ENCODE peak calls at places on chromosomes 6 and 20, in four cellular contexts. One of them, this sample, is unnamed.
A peak's percentile ranks its signal among the peaks of the same experiment; 100 is the strongest.

GRCh38 chr6:106253194-106253593 is 72.4 kb downstream of the ATG5 start:
- DNase-seq in NAMALWA: no peak
- DNase-seq in activated naive CD4-positive, alpha-beta T cell: no peak
- DNase-seq in AG08395: peak; percentile 85
- DNase-seq in this sample: no peak

GRCh38 chr6:111552241-111552744 is 53.4 kb downstream of the TRAF3IP2 start:
- DNase-seq in NAMALWA: no peak
- DNase-seq in activated naive CD4-positive, alpha-beta T cell: no peak
- DNase-seq in AG08395: peak; percentile 85
- DNase-seq in this sample: no peak

GRCh38 chr20:24164360-24164759 is 175.8 kb upstream of the GGTLC1 start:
- DNase-seq in NAMALWA: peak; percentile 36
- DNase-seq in activated naive CD4-positive, alpha-beta T cell: peak; percentile 7
- DNase-seq in AG08395: no peak
- DNase-seq in this sample: peak; percentile 30

GRCh38 chr6:158409451-158409850 is 97.2 kb downstream of the TULP4 start:
- DNase-seq in NAMALWA: no peak
- DNase-seq in activated naive CD4-positive, alpha-beta T cell: no peak
- DNase-seq in AG08395: peak; percentile 24
- DNase-seq in this sample: peak; percentile 62

GRCh38 chr20:56957737-56958553 is 308.5 kb downstream of the BMP7 start:
- DNase-seq in NAMALWA: no peak
- DNase-seq in activated naive CD4-positive, alpha-beta T cell: no peak
- DNase-seq in AG08395: peak; percentile 32
- DNase-seq in this sample: peak; percentile 25

GRCh38 chr6:17278289-17279061 is 2.7 kb upstream of the RBM24 start:
- DNase-seq in NAMALWA: no peak
- DNase-seq in activated naive CD4-positive, alpha-beta T cell: no peak
- DNase-seq in AG08395: peak; percentile 58
- DNase-seq in this sample: no peak

GRCh38 chr20:17873410-17874270 is 95.0 kb downstream of the SNX5 start:
- DNase-seq in NAMALWA: no peak
- DNase-seq in activated naive CD4-positive, alpha-beta T cell: no peak
- DNase-seq in AG08395: peak; percentile 94
- DNase-seq in this sample: no peak

GRCh38 chr6:149041953-149042352 is 275.6 kb upstream of the TAB2 start:
- DNase-seq in NAMALWA: no peak
- DNase-seq in activated naive CD4-positive, alpha-beta T cell: no peak
- DNase-seq in AG08395: no peak
- DNase-seq in this sample: no peak

GRCh38 chr6:106974337-106974998 is at the start of gene CD24:
- DNase-seq in NAMALWA: peak; percentile 71
- DNase-seq in activated naive CD4-positive, alpha-beta T cell: no peak
- DNase-seq in AG08395: no peak
- DNase-seq in this sample: peak; percentile 18

GRCh38 chr6:26329763-26330511 is 35.1 kb upstream of the BTN3A2 start:
- DNase-seq in NAMALWA: peak; percentile 77
- DNase-seq in activated naive CD4-positive, alpha-beta T cell: no peak
- DNase-seq in AG08395: no peak
- DNase-seq in this sample: peak; percentile 75

GRCh38 chr6:71707059-71707458 is 179.3 kb upstream of the RIMS1 start:
- DNase-seq in NAMALWA: no peak
- DNase-seq in activated naive CD4-positive, alpha-beta T cell: no peak
- DNase-seq in AG08395: no peak
- DNase-seq in this sample: no peak

GRCh38 chr6:75098709-75099108 is 107.1 kb downstream of the COL12A1 start:
- DNase-seq in NAMALWA: no peak
- DNase-seq in activated naive CD4-positive, alpha-beta T cell: no peak
- DNase-seq in AG08395: peak; percentile 91
- DNase-seq in this sample: peak; percentile 11

GRCh38 chr6:155850408-155850841 is 394.8 kb upstream of the NOX3 start:
- DNase-seq in NAMALWA: no peak
- DNase-seq in activated naive CD4-positive, alpha-beta T cell: no peak
- DNase-seq in AG08395: peak; percentile 23
- DNase-seq in this sample: peak; percentile 4

GRCh38 chr6:33720998-33721397 is 9.5 kb upstream of the UQCC2 start:
- DNase-seq in NAMALWA: no peak
- DNase-seq in activated naive CD4-positive, alpha-beta T cell: no peak
- DNase-seq in AG08395: no peak
- DNase-seq in this sample: no peak

GRCh38 chr6:154649723-154650122 is 83.5 kb upstream of the SCAF8 start:
- DNase-seq in NAMALWA: no peak
- DNase-seq in activated naive CD4-positive, alpha-beta T cell: no peak
- DNase-seq in AG08395: no peak
- DNase-seq in this sample: no peak

GRCh38 chr6:150373260-150373701 is 4.5 kb downstream of the IYD start:
- DNase-seq in NAMALWA: no peak
- DNase-seq in activated naive CD4-positive, alpha-beta T cell: no peak
- DNase-seq in AG08395: peak; percentile 70
- DNase-seq in this sample: no peak

GRCh38 chr6:158856261-158856660 is 37.1 kb upstream of the EZR start:
- DNase-seq in NAMALWA: no peak
- DNase-seq in activated naive CD4-positive, alpha-beta T cell: no peak
- DNase-seq in AG08395: no peak
- DNase-seq in this sample: no peak

GRCh38 chr20:60113771-60114170 is 155.5 kb downstream of the CDH26 start:
- DNase-seq in NAMALWA: no peak
- DNase-seq in activated naive CD4-positive, alpha-beta T cell: no peak
- DNase-seq in AG08395: no peak
- DNase-seq in this sample: no peak

GRCh38 chr6:149963462-149964242 is at the start of gene ULBP1:
- DNase-seq in NAMALWA: peak; percentile 66
- DNase-seq in activated naive CD4-positive, alpha-beta T cell: peak; percentile 28
- DNase-seq in AG08395: peak; percentile 90
- DNase-seq in this sample: peak; percentile 74

GRCh38 chr6:124999105-124999764 is 37.0 kb downstream of the RNF217 start:
- DNase-seq in NAMALWA: no peak
- DNase-seq in activated naive CD4-positive, alpha-beta T cell: no peak
- DNase-seq in AG08395: no peak
- DNase-seq in this sample: no peak

GRCh38 chr20:16544949-16545348 is 28.3 kb downstream of the KIF16B start:
- DNase-seq in NAMALWA: no peak
- DNase-seq in activated naive CD4-positive, alpha-beta T cell: no peak
- DNase-seq in AG08395: no peak
- DNase-seq in this sample: no peak

GRCh38 chr20:13111249-13111911 is 102.6 kb downstream of the SPTLC3 start:
- DNase-seq in NAMALWA: no peak
- DNase-seq in activated naive CD4-positive, alpha-beta T cell: no peak
- DNase-seq in AG08395: no peak
- DNase-seq in this sample: no peak

GRCh38 chr20:37356387-37356786 is 10.4 kb downstream of the SRC start:
- DNase-seq in NAMALWA: no peak
- DNase-seq in activated naive CD4-positive, alpha-beta T cell: no peak
- DNase-seq in AG08395: peak; percentile 69
- DNase-seq in this sample: peak; percentile 81

GRCh38 chr20:49824206-49824605 is 11.6 kb downstream of the SLC9A8 start:
- DNase-seq in NAMALWA: no peak
- DNase-seq in activated naive CD4-positive, alpha-beta T cell: no peak
- DNase-seq in AG08395: peak; percentile 17
- DNase-seq in this sample: no peak

GRCh38 chr20:17227199-17227535 is 327 bp downstream of the PCSK2 start:
- DNase-seq in NAMALWA: no peak
- DNase-seq in activated naive CD4-positive, alpha-beta T cell: no peak
- DNase-seq in AG08395: no peak
- DNase-seq in this sample: no peak

GRCh38 chr6:49052901-49053300 is 410.2 kb downstream of the MMUT start:
- DNase-seq in NAMALWA: no peak
- DNase-seq in activated naive CD4-positive, alpha-beta T cell: no peak
- DNase-seq in AG08395: no peak
- DNase-seq in this sample: no peak

GRCh38 chr20:57755609-57756008 is 45.8 kb upstream of the PMEPA1 start:
- DNase-seq in NAMALWA: no peak
- DNase-seq in activated naive CD4-positive, alpha-beta T cell: no peak
- DNase-seq in AG08395: no peak
- DNase-seq in this sample: no peak

GRCh38 chr6:168188974-168189678 is 110.1 kb upstream of the FRMD1 start:
- DNase-seq in NAMALWA: no peak
- DNase-seq in activated naive CD4-positive, alpha-beta T cell: no peak
- DNase-seq in AG08395: no peak
- DNase-seq in this sample: no peak

GRCh38 chr20:1287787-1288569 is 21.9 kb downstream of the SNPH start:
- DNase-seq in NAMALWA: no peak
- DNase-seq in activated naive CD4-positive, alpha-beta T cell: no peak
- DNase-seq in AG08395: no peak
- DNase-seq in this sample: no peak

GRCh38 chr6:34051339-34051919 is 94.5 kb downstream of the GRM4 start:
- DNase-seq in NAMALWA: no peak
- DNase-seq in activated naive CD4-positive, alpha-beta T cell: no peak
- DNase-seq in AG08395: no peak
- DNase-seq in this sample: no peak

This sample was measured in NB4.